ENCODE peak calls at places on chromosomes 5 and 9, in eight cellular contexts. L is anterior cingulate cortex, G is H9, U is endothelial cell, W is T-helper 2 cell, H is NCI-H460, E is AG09309, I is SW480. Q is an unnamed sample.

GRCh38 chr9:135076876-135077430 is 10.5 kb upstream of the OLFM1 start:
- DNase-seq in H (no peak), G (peak), E (no peak), U (no peak), I (no peak), W (no peak), L (no peak), Q (no peak)

GRCh38 chr5:93503598-93504067 is 77.4 kb downstream of the NR2F1-AS1 start:
- DNase-seq in H (no peak), U (no peak), L (no peak), E (peak), G (no peak), I (no peak), W (no peak), Q (no peak)

GRCh38 chr9:84296146-84296843 is 44.3 kb downstream of the SLC28A3 start:
- DNase-seq in L (no peak), G (no peak), W (peak), U (no peak), I (no peak), E (no peak), H (no peak), Q (no peak)

GRCh38 chr5:125258610-125259009 is 512.2 kb upstream of the ZNF608 start:
- DNase-seq in H (no peak), E (no peak), I (no peak), U (no peak), L (no peak), G (no peak), W (no peak), Q (no peak)

GRCh38 chr9:125651907-125652306 is 55.1 kb downstream of the MAPKAP1 start:
- DNase-seq in G (no peak), I (no peak), H (no peak), W (no peak), L (no peak), E (no peak), U (no peak), Q (no peak)

GRCh38 chr5:6457592-6457991 is 8.9 kb downstream of the UBE2QL1 start:
- DNase-seq in G (no peak), I (no peak), E (no peak), W (no peak), U (no peak), L (no peak), H (no peak), Q (no peak)

GRCh38 chr5:35066260-35066795 is 18.6 kb upstream of the AGXT2 start:
- DNase-seq in E (no peak), L (no peak), I (no peak), G (no peak), W (no peak), H (no peak), U (no peak), Q (no peak)

GRCh38 chr5:96338624-96339023 is 94.4 kb downstream of the PCSK1 start:
- DNase-seq in G (no peak), H (no peak), L (no peak), U (no peak), E (no peak), I (no peak), W (no peak), Q (no peak)

GRCh38 chr9:96725576-96725975 is 52.3 kb downstream of the ZNF510 start:
- DNase-seq in H (no peak), G (no peak), E (no peak), W (no peak), U (no peak), I (no peak), L (no peak), Q (no peak)

GRCh38 chr9:82987790-82988189 is 75.2 kb downstream of the RASEF start:
- DNase-seq in H (no peak), G (no peak), W (no peak), E (no peak), U (no peak), L (no peak), I (no peak), Q (no peak)

GRCh38 chr5:160159991-160160826 is 41.0 kb upstream of the PWWP2A start:
- DNase-seq in L (no peak), G (peak), E (no peak), W (no peak), H (no peak), I (no peak), U (peak), Q (no peak)

GRCh38 chr9:35229066-35229778 is 67.4 kb downstream of the UNC13B start:
- DNase-seq in H (no peak), W (no peak), G (no peak), L (no peak), U (no peak), I (no peak), E (no peak), Q (no peak)

GRCh38 chr9:97307091-97307490 is 368 bp upstream of the CCDC180 start:
- DNase-seq in W (peak), L (no peak), E (no peak), G (peak), U (peak), I (no peak), H (no peak), Q (peak)

GRCh38 chr5:109486200-109486804 is 76.5 kb upstream of the PJA2 start:
- DNase-seq in W (no peak), G (no peak), H (no peak), E (no peak), L (no peak), U (no peak), I (no peak), Q (no peak)

GRCh38 chr5:150376799-150377771 is 19.6 kb downstream of the TCOF1 start:
- DNase-seq in E (peak), G (no peak), I (no peak), W (no peak), L (no peak), U (no peak), H (no peak), Q (no peak)

GRCh38 chr5:173757817-173758216 is 130.3 kb upstream of the CPEB4 start:
- DNase-seq in L (no peak), I (no peak), G (no peak), W (no peak), U (no peak), H (no peak), E (no peak), Q (no peak)

GRCh38 chr9:6973762-6974161 is 216.0 kb downstream of the KDM4C start:
- DNase-seq in E (no peak), U (no peak), H (no peak), G (no peak), W (peak), I (no peak), L (no peak), Q (no peak)

GRCh38 chr5:116216246-116216645 is 131.4 kb downstream of the COMMD10 start:
- DNase-seq in H (no peak), G (no peak), L (no peak), E (no peak), U (no peak), W (no peak), I (no peak), Q (no peak)

GRCh38 chr5:98569288-98569687 is 204.2 kb upstream of the RGMB start:
- DNase-seq in G (no peak), W (no peak), I (no peak), L (no peak), E (no peak), U (no peak), H (no peak), Q (no peak)

GRCh38 chr9:25519286-25519685 is 159.0 kb downstream of the TUSC1 start:
- DNase-seq in L (no peak), G (no peak), E (no peak), I (no peak), U (no peak), W (no peak), H (no peak), Q (no peak)

GRCh38 chr5:67588389-67588788 is 391.8 kb upstream of the CD180 start:
- DNase-seq in U (no peak), E (no peak), I (no peak), H (no peak), G (no peak), L (no peak), W (no peak), Q (no peak)

GRCh38 chr5:89399553-89399952 is 516.6 kb upstream of the MEF2C start:
- DNase-seq in U (no peak), L (no peak), I (no peak), G (no peak), E (no peak), W (no peak), H (no peak), Q (no peak)